ENCODE peak calls at places on chromosomes 16 and 17, in five cellular contexts. V is NCI-H82, Z is NB4, J is cardiac fibroblast, P is memory B cell. W is an unnamed sample.

GRCh38 chr16:57093845-57094564 is 1.6 kb downstream of the CPNE2 start:
- DNase-seq in P (no peak), J (no peak), V (no peak), Z (no peak), W (no peak)

GRCh38 chr16:57526498-57526897 is 9.9 kb downstream of the CCDC102A start:
- DNase-seq in Z (no peak), V (no peak), P (no peak), J (no peak), W (no peak)

GRCh38 chr16:24178496-24178895 is 77.6 kb upstream of the CACNG3 start:
- DNase-seq in V (no peak), P (no peak), Z (peak; percentile 24), J (no peak), W (no peak)

GRCh38 chr17:79714129-79714528 is 16.6 kb upstream of the ENPP7 start:
- DNase-seq in P (no peak), J (no peak), Z (no peak), V (peak; percentile 23), W (no peak)

GRCh38 chr17:7935859-7936258 is 3.9 kb downstream of the CNTROB start:
- DNase-seq in J (no peak), Z (no peak), V (no peak), P (no peak), W (no peak)

GRCh38 chr16:11128211-11129123 is 127.5 kb downstream of the SOCS1 start:
- DNase-seq in V (peak; percentile 1), J (peak; percentile 71), Z (peak; percentile 77), P (no peak), W (no peak)

GRCh38 chr17:75059369-75060345 is 12.6 kb downstream of the KCTD2 start:
- DNase-seq in P (no peak), J (peak; percentile 75), V (peak; percentile 94), Z (peak; percentile 43), W (no peak)

GRCh38 chr16:69520800-69521602 is 44.8 kb upstream of the NFAT5 start:
- DNase-seq in V (no peak), P (no peak), J (peak; percentile 43), Z (no peak), W (no peak)

GRCh38 chr17:82078433-82078832 is 12.8 kb upstream of the DUS1L start:
- DNase-seq in J (no peak), P (no peak), Z (no peak), V (no peak), W (no peak)

GRCh38 chr17:67107811-67108210 is 63.5 kb downstream of the CACNG1 start:
- DNase-seq in V (no peak), Z (no peak), J (no peak), P (no peak), W (no peak)

GRCh38 chr17:2075336-2076056 is 20.6 kb downstream of the HIC1 start:
- DNase-seq in V (no peak), P (no peak), Z (peak; percentile 45), J (no peak), W (no peak)

GRCh38 chr17:37792787-37793186 is 47.9 kb upstream of the HNF1B start:
- DNase-seq in Z (no peak), P (no peak), V (peak; percentile 8), J (peak; percentile 41), W (no peak)

GRCh38 chr16:88020513-88020885 is 69.3 kb downstream of the BANP start:
- DNase-seq in Z (no peak), P (no peak), V (no peak), J (no peak), W (no peak)

GRCh38 chr17:8161289-8162231 is 1.2 kb downstream of the VAMP2 start:
- DNase-seq in V (no peak), J (no peak), P (no peak), Z (no peak), W (no peak)

GRCh38 chr17:40072481-40073346 is 9.9 kb downstream of the THRA start:
- DNase-seq in J (no peak), V (peak; percentile 48), Z (no peak), P (no peak), W (no peak)

GRCh38 chr16:1502092-1503004 is 9.2 kb downstream of the TELO2 start:
- DNase-seq in Z (no peak), V (no peak), J (no peak), P (no peak), W (no peak)

GRCh38 chr16:76199681-76200210 is 77.5 kb upstream of the CNTNAP4 start:
- DNase-seq in V (no peak), Z (no peak), J (no peak), P (no peak), W (no peak)

GRCh38 chr16:68993885-68994284 is 111.6 kb upstream of the HAS3 start:
- DNase-seq in V (no peak), Z (no peak), P (no peak), J (peak; percentile 95), W (no peak)

GRCh38 chr16:87057291-87057881 is 259.8 kb downstream of the C16orf95 start:
- DNase-seq in V (no peak), Z (no peak), J (peak; percentile 26), P (no peak), W (no peak)

GRCh38 chr16:87963400-87963799 is 12.2 kb downstream of the BANP start:
- DNase-seq in P (no peak), J (peak; percentile 93), Z (no peak), V (no peak), W (no peak)

GRCh38 chr16:72884037-72884436 is 163.9 kb downstream of the ZFHX3 start:
- DNase-seq in J (peak; percentile 47), Z (peak; percentile 16), P (no peak), V (no peak), W (no peak)

W was measured in brain pericyte.